ENCODE peak calls at places on chromosomes 3 and 15, in four cellular contexts. G is GM13976; B is CD8-positive, alpha-beta T cell; W is ovary. X is an unnamed sample.

GRCh38 chr3:18370672-18371071 is 54.5 kb downstream of the SATB1 start:
- DNase-seq in G (no peak), B (no peak), W (no peak), X (no peak)

GRCh38 chr15:43118276-43118675 is 12.4 kb upstream of the UBR1 start:
- DNase-seq in G (peak), B (no peak), W (no peak), X (no peak)

GRCh38 chr15:95843241-95843851 is 487.2 kb upstream of the NR2F2 start:
- DNase-seq in G (no peak), B (no peak), W (no peak), X (no peak)

GRCh38 chr3:85710490-85710889 is 751.7 kb downstream of the CADM2 start:
- DNase-seq in G (no peak), B (no peak), W (no peak), X (no peak)

GRCh38 chr3:127684871-127685707 is 12.3 kb downstream of the ABTB1 start:
- DNase-seq in G (no peak), B (no peak), W (peak), X (peak)

GRCh38 chr15:52370010-52370409 is 74.4 kb upstream of the MYO5C start:
- DNase-seq in G (no peak), B (no peak), W (no peak), X (no peak)

GRCh38 chr3:132432639-132433038 is 15.3 kb downstream of the DNAJC13 start:
- DNase-seq in G (no peak), B (no peak), W (no peak), X (no peak)

GRCh38 chr15:92733934-92734521 is 78.5 kb upstream of the FAM174B start:
- DNase-seq in G (no peak), B (no peak), W (peak), X (no peak)

GRCh38 chr3:73622135-73622534 is 2.6 kb downstream of the PDZRN3 start:
- DNase-seq in G (no peak), B (no peak), W (peak), X (no peak)

GRCh38 chr15:69164807-69165636 is 4.6 kb downstream of the GLCE start:
- DNase-seq in G (no peak), B (no peak), W (no peak), X (no peak)

GRCh38 chr15:66768984-66769383 is 66.9 kb downstream of the SMAD6 start:
- DNase-seq in G (no peak), B (no peak), W (peak), X (no peak)

GRCh38 chr15:100429116-100429728 is 87.4 kb upstream of the ADAMTS17 start:
- DNase-seq in G (no peak), B (no peak), W (peak), X (no peak)

GRCh38 chr3:191330309-191330712 is at the start of gene UTS2B:
- DNase-seq in G (no peak), B (no peak), W (no peak), X (no peak)

GRCh38 chr3:9779721-9780450 is 10.1 kb upstream of the CAMK1 start:
- DNase-seq in G (peak), B (peak), W (no peak), X (no peak)

GRCh38 chr3:128149632-128150031 is 3.6 kb upstream of the EEFSEC start:
- DNase-seq in G (no peak), B (no peak), W (no peak), X (no peak)

GRCh38 chr3:67937498-67938118 is 283.2 kb upstream of the SUCLG2 start:
- DNase-seq in G (no peak), B (no peak), W (no peak), X (no peak)

GRCh38 chr15:70048578-70048977 is 49.1 kb downstream of the TLE3 start:
- DNase-seq in G (no peak), B (no peak), W (no peak), X (no peak)

DNA sequence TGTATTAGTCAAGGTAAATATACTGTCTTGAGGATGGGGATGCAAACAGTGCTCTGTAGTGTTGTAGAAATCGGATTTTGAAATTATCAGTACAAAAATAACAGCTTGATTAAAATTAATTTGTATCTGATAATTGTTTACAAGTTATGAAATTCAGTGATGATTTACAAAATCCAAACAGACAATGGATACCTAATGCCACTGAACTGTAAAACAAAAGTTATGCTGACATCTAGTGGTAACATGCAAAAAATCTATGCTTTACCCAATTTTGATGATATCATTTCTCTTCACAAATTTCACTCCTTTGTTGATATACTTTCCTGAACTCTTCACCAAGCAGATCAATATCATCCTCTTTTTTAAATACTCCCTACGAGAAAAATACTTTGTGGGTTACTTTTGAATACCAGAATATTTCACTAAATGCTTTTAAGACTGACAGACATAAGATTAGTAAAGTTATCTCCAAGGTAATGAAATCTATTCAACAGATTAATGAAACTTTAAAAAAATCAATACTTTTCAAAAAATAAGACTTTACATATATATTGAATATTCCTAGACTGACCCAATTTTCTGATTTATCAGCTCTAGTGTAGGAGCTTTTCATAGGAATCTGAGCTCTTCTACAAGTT is 36.0 kb downstream of the MNS1 start:
- DNase-seq in G (peak), B (no peak), W (no peak), X (no peak)
- TF ChIP-seq CTCF in G (no peak), B (peak), W (no peak), X (peak)

GRCh38 chr3:5731100-5731499 is 543.6 kb downstream of the EDEM1 start:
- DNase-seq in G (peak), B (no peak), W (no peak), X (no peak)
- TF ChIP-seq CTCF in G (no peak), B (no peak), W (no peak), X (no peak)

DNA sequence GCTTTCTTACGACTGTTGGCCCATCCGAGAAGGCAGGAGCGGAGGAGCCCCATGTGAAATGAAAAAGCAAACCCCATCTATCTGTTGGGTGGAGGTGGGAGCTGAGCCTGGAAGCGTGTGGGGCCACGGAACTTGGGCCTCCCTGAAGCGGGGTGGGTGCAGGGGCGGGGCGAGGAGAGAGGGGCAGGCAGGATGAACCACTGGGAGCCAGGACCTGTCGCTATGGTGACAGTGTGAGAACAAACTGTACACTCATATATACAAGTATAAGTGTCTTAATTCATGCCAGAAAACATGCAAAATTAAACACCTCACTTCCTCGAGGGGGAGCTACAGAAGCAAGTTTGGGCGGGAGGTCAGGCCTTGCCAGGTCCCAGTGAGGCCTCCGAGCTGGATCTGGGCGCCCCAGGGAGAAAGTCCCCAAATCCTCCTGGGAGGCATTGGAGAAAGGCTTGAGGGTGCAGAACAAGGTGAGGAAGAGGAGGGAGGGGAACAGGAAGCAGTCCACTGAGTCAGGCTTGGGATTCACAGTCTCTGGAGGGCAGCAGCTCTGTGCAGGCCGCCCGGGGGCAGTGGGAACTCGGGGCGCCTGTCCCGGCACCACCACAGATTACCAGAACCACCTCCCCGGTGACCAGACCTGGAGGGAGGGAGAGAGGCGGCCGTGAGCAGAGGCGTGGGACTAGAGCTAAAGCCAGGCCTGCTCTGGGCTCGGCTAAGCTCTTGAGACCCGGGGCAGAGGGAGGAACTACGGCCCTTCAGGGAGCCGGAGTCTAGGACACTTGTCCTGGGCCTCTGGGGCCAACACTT is 34.8 kb downstream of the RBPMS2 start:
- DNase-seq in G (peak), B (no peak), W (no peak), X (no peak)
- TF ChIP-seq CTCF in G (peak), B (no peak), W (peak), X (peak)

GRCh38 chr3:54891540-54891897 is 36.3 kb downstream of the LRTM1 start:
- DNase-seq in G (no peak), B (no peak), W (peak), X (no peak)
- TF ChIP-seq CTCF in G (no peak), B (no peak), W (peak), X (peak)

GRCh38 chr15:73959012-73959581 is 32.8 kb downstream of the LOXL1 start:
- DNase-seq in G (no peak), B (no peak), W (no peak), X (no peak)
- TF ChIP-seq CTCF in G (no peak), B (no peak), W (no peak), X (no peak)

DNA sequence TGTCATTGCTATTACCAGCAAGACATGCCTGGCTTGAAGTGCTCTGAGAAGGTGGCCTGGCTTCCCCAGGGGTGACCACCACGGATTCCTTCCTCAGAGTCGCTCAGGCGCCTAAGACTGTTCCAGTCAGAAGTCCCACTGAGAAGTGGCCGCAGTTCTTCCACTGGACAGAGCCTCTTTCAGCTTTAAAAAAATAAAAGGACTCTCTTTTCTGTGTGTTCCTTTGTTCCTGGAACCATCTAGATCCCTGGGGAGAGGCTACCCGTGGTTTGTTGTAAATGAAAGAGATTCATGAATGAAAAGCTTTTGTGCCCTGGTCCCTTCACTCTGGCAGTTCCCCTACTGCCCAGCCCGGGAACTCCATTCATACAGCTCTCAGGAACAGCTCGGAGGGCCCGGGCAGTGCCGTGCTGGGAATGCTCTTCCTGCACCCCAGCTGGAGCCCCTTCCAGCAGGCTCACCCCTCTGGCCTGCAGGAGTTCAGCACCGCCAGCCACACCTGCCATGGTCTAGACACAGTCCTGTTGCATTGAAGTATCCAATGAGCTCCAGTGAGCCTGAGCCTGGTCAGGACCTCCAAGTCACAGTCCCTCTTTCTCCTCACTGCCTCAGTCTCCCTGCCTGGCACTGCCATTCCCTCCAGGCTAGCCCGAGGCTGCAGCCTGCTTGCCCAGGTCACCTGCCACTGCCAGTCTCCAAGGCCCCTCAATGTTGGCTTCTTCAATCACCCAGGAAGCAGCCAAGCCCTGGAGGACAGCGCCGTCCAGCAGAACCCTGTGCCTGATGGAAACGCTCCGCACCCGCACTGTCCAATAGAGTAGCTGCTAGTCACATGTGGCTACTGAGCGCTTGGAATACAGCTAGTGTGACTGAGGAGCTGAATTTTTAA is 75.4 kb downstream of the XXYLT1 start:
- DNase-seq in G (no peak), B (no peak), W (no peak), X (no peak)
- TF ChIP-seq CTCF in G (no peak), B (no peak), W (no peak), X (peak)

DNA sequence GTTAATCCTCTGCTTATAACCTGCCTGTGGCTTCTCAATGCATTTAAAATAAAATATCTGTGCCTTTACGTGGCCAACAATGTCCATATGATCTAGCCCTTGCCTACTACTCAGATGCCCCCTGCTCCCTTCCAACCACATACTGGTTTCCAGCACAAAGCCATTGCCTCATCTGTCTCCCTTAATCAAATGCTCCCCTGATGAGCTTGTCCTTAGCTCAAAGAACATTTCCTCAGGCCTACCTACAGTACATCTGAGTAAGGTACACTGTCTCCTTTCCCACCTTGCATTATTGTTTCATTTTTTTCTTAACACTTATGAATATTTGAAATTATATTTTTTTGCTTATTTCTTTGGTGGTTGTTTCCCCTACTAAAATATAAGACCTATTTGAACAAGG is 5.9 kb upstream of the TSC22D2 start:
- DNase-seq in G (no peak), B (no peak), W (no peak), X (no peak)
- TF ChIP-seq CTCF in G (no peak), B (no peak), W (no peak), X (no peak)

DNA sequence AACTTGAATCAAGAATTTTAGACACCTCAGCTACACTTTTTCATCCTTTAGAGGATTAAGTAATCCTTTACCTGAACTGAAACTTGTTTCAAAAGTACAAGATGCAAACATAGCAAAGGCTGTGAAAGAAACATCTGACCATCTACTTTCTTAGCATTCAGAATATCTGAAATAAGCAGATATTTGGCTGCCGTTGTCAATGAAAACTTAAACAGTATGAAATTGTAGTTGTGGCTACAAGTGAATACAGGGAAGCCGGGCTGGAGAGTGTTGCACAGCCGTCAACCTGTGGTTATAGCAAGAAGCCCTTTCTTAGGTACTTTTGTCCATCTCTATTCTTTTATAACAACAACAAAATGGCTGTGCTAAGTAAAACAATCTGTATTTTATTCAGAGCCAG is 6.9 kb upstream of the CX3CR1 start:
- DNase-seq in G (no peak), B (no peak), W (no peak), X (no peak)
- TF ChIP-seq CTCF in G (no peak), B (no peak), W (no peak), X (no peak)

DNA sequence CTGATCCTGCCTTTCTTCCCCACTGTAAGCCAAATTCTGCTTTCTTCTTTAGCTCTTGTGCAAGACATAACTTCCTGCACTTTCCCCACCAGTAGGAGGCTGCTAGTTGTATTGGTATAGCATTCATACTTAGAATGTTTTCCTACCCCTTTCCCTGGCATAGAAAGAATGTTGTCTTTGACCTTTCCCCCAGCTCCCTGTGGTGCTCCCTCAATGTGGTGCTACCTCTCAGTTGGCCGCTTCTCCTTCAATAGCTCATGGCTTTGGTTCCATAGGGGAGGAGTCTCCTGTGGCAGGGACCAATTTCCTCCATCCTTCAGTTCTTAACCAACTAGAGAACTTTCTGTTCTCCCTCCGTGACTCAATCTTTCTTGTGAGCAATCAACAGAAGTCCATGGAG is 67.5 kb upstream of the AKAP13 start:
- DNase-seq in G (no peak), B (no peak), W (no peak), X (no peak)
- TF ChIP-seq CTCF in G (no peak), B (no peak), W (no peak), X (peak)